ENCODE peak calls at places on chromosomes 11 and 22, in five cellular contexts. I is mesenchymal stem cell, Z is H9, P is neuronal stem cell, X is mesendoderm. B is an unnamed sample.

GRCh38 chr11:111571829-111572501 is 30.3 kb upstream of the SIK2 start:
- DNase-seq in X (no peak), I (no peak), Z (no peak), P (no peak), B (peak; percentile 33)

GRCh38 chr22:48474881-48475280 is 1352.8 kb downstream of the BRD1 start:
- DNase-seq in Z (peak; percentile 10), P (no peak), I (no peak), X (no peak), B (no peak)

GRCh38 chr11:107549253-107549953 is 16.1 kb downstream of the ALKBH8 start:
- DNase-seq in I (peak; percentile 51), X (peak; percentile 29), P (no peak), Z (no peak), B (peak; percentile 51)

GRCh38 chr22:43228330-43228729 is 41.4 kb upstream of the TTLL12 start:
- DNase-seq in Z (peak; percentile 82), P (no peak), X (peak; percentile 74), I (peak; percentile 12), B (peak; percentile 10)

GRCh38 chr11:102446606-102447005 is 6.0 kb downstream of the TMEM123 start:
- DNase-seq in Z (no peak), P (no peak), I (peak; percentile 74), X (peak; percentile 76), B (peak; percentile 79)

GRCh38 chr22:41508770-41509170 is 35.5 kb downstream of the POLR3H start:
- DNase-seq in P (no peak), I (no peak), X (no peak), Z (peak; percentile 32), B (no peak)

GRCh38 chr11:39817248-39817647 is 1642.2 kb downstream of the LRRC4C start:
- DNase-seq in Z (no peak), I (no peak), X (peak; percentile 3), P (no peak), B (no peak)

GRCh38 chr22:37214431-37215025 is 2.3 kb upstream of the SSTR3 start:
- DNase-seq in Z (no peak), P (no peak), X (no peak), I (no peak), B (no peak)

GRCh38 chr11:80388536-80388935 is 947.7 kb upstream of the TENM4 start:
- DNase-seq in I (no peak), X (peak; percentile 3), Z (no peak), P (no peak), B (no peak)

GRCh38 chr22:37519268-37520195 is at the start of gene CARD10:
- DNase-seq in I (no peak), Z (no peak), P (peak; percentile 30), X (no peak), B (no peak)

GRCh38 chr22:47164514-47165337 is 402.3 kb downstream of the TBC1D22A start:
- DNase-seq in P (peak; percentile 31), I (no peak), Z (peak; percentile 24), X (no peak), B (no peak)

GRCh38 chr22:44403930-44404329 is 91.2 kb upstream of the SHISAL1 start:
- DNase-seq in X (no peak), P (no peak), I (no peak), Z (peak; percentile 15), B (no peak)

GRCh38 chr11:127919206-127920000 is 668.0 kb downstream of the ETS1 start:
- DNase-seq in P (no peak), X (no peak), I (peak; percentile 71), Z (no peak), B (peak; percentile 87)

GRCh38 chr11:107018274-107018901 is at the start of gene GUCY1A2:
- DNase-seq in Z (peak; percentile 59), P (peak; percentile 38), X (peak; percentile 62), I (peak; percentile 44), B (no peak)

GRCh38 chr11:36499325-36499724 is 10.7 kb downstream of the TRAF6 start:
- DNase-seq in X (no peak), I (no peak), Z (no peak), P (no peak), B (no peak)

GRCh38 chr11:36500315-36500721 is 9.8 kb downstream of the TRAF6 start:
- DNase-seq in X (peak; percentile 42), P (peak; percentile 44), I (peak; percentile 94), Z (no peak), B (peak; percentile 96)

GRCh38 chr11:36498721-36499120 is 11.4 kb downstream of the TRAF6 start:
- DNase-seq in P (no peak), I (no peak), Z (no peak), X (no peak), B (no peak)

GRCh38 chr11:36501236-36501635 is 8.8 kb downstream of the TRAF6 start:
- DNase-seq in Z (no peak), P (no peak), I (no peak), X (no peak), B (peak; percentile 12)
- H3K9ac ChIP-seq in Z (no peak overlapping the region), P (no peak overlapping the region), I (peak overlapping the region; percentile 61), X (no peak overlapping the region), B (no peak overlapping the region)

GRCh38 chr11:73288197-73288872 is 16.2 kb downstream of the P2RY6 start:
- DNase-seq in Z (no peak), P (no peak), I (no peak), X (no peak), B (no peak)

GRCh38 chr11:73285721-73286120 is 13.6 kb downstream of the P2RY6 start:
- DNase-seq in X (no peak), Z (no peak), I (no peak), P (no peak), B (no peak)

GRCh38 chr11:73287400-73288101 is 15.4 kb downstream of the P2RY6 start:
- DNase-seq in P (no peak), X (no peak), I (no peak), Z (no peak), B (no peak)

GRCh38 chr11:73284106-73284505 is 12.0 kb downstream of the P2RY6 start:
- DNase-seq in X (no peak), I (no peak), P (no peak), Z (no peak), B (no peak)

GRCh38 chr11:73286240-73286810 is 14.2 kb downstream of the P2RY6 start:
- DNase-seq in P (no peak), I (no peak), X (no peak), Z (no peak), B (no peak)
- H3K23ac ChIP-seq in P (no peak overlapping the region), I (no peak overlapping the region), X (no peak overlapping the region), Z (no peak overlapping the region), B (no peak overlapping the region)

GRCh38 chr22:30251661-30252226 is 5.2 kb upstream of the LIF start:
- DNase-seq in I (peak; percentile 56), P (no peak), Z (no peak), X (no peak), B (peak; percentile 82)

GRCh38 chr22:30249049-30250038 is 2.8 kb upstream of the LIF start:
- DNase-seq in Z (no peak), P (no peak), I (no peak), X (no peak), B (no peak)

GRCh38 chr22:30252411-30253204 is 6.0 kb upstream of the LIF start:
- DNase-seq in Z (no peak), I (no peak), X (no peak), P (no peak), B (no peak)

GRCh38 chr22:30250039-30250565 is 3.5 kb upstream of the LIF start:
- DNase-seq in I (no peak), P (no peak), X (no peak), Z (no peak), B (no peak)

GRCh38 chr22:30250713-30251267 is 4.2 kb upstream of the LIF start:
- DNase-seq in Z (no peak), X (no peak), P (no peak), I (peak; percentile 46), B (peak; percentile 86)
- H3K9ac ChIP-seq in Z (no peak overlapping the region), X (no peak overlapping the region), P (no peak overlapping the region), I (no peak overlapping the region), B (no peak overlapping the region)

GRCh38 chr11:3188496-3189192 is 23.5 kb upstream of the OSBPL5 start:
- DNase-seq in X (no peak), I (no peak), Z (peak; percentile 39), P (no peak), B (no peak)

GRCh38 chr11:3190600-3190999 is 25.5 kb upstream of the OSBPL5 start:
- DNase-seq in X (no peak), I (no peak), Z (no peak), P (no peak), B (no peak)

GRCh38 chr11:3189886-3190583 is 24.9 kb upstream of the OSBPL5 start:
- DNase-seq in X (no peak), Z (no peak), I (no peak), P (no peak), B (no peak)

GRCh38 chr11:3191586-3192324 is 26.6 kb upstream of the OSBPL5 start:
- DNase-seq in Z (no peak), X (no peak), P (no peak), I (no peak), B (no peak)

GRCh38 chr11:3189193-3189843 is 24.2 kb upstream of the OSBPL5 start:
- DNase-seq in I (no peak), P (no peak), X (peak; percentile 81), Z (peak; percentile 78), B (no peak)
- H3K23ac ChIP-seq in I (no peak overlapping the region), P (no peak overlapping the region), X (no peak overlapping the region), Z (no peak overlapping the region), B (no peak overlapping the region)

GRCh38 chr11:103528046-103528445 is 418.8 kb downstream of the DYNC2H1 start:
- DNase-seq in P (no peak), I (peak; percentile 24), X (no peak), Z (no peak), B (no peak)

GRCh38 chr11:103528596-103528995 is 419.4 kb downstream of the DYNC2H1 start:
- DNase-seq in Z (no peak), X (no peak), P (no peak), I (peak; percentile 51), B (no peak)

GRCh38 chr11:103530257-103530656 is 421.0 kb downstream of the DYNC2H1 start:
- DNase-seq in Z (no peak), I (peak; percentile 53), P (no peak), X (peak; percentile 21), B (peak; percentile 32)

GRCh38 chr11:103529217-103529684 is 420.0 kb downstream of the DYNC2H1 start:
- DNase-seq in Z (no peak), P (no peak), X (peak; percentile 82), I (peak; percentile 89), B (peak; percentile 78)

GRCh38 chr11:103525069-103525468 is 415.8 kb downstream of the DYNC2H1 start:
- DNase-seq in X (no peak), P (no peak), I (peak; percentile 20), Z (no peak), B (peak; percentile 65)
- H3K9ac ChIP-seq in X (no peak overlapping the region), P (no peak overlapping the region), I (no peak overlapping the region), Z (no peak overlapping the region), B (no peak overlapping the region)

GRCh38 chr11:6812391-6813005 is 13.0 kb upstream of the OR6A2 start:
- DNase-seq in I (peak; percentile 51), P (peak; percentile 43), X (peak; percentile 76), Z (peak; percentile 52), B (peak; percentile 34)
- H3K23ac ChIP-seq in I (no peak overlapping the region), P (no peak overlapping the region), X (no peak overlapping the region), Z (no peak overlapping the region), B (no peak overlapping the region)